ENCODE peak calls at places on chromosomes 11 and 22, in nine cellular contexts. Y is upper lobe of right lung; L is cardiac muscle cell; M is activated CD8-positive, alpha-beta T cell treated with anti-CD3 and anti-CD28 coated beads for 36 hours; G is bronchial epithelial cell; D is astrocyte of the cerebellum; S is fibroblast of lung; T is neural crest cell; K is heart right ventricle. H is an unnamed sample.
A peak's percentile ranks its signal among the peaks of the same experiment; 100 is the strongest.

GRCh38 chr11:1359556-1359955 is 30.2 kb upstream of the BRSK2 start:
- DNase-seq in Y (no peak), L (no peak), M (no peak), G (no peak), D (no peak), S (no peak), T (no peak), K (no peak), H (no peak)

GRCh38 chr22:43388420-43388851 is 23.4 kb upstream of the MPPED1 start:
- DNase-seq in Y (peak; percentile 89), L (peak; percentile 83), M (peak; percentile 82), G (peak; percentile 35), D (no peak), S (peak; percentile 36), T (peak; percentile 93), K (peak; percentile 82), H (peak; percentile 89)

GRCh38 chr11:67438121-67438902 is 830 bp upstream of the PTPRCAP start:
- DNase-seq in Y (no peak), L (no peak), M (peak; percentile 93), G (no peak), D (no peak), S (no peak), T (no peak), K (no peak), H (peak; percentile 81)

GRCh38 chr11:44638032-44638431 is 72.6 kb downstream of the CD82 start:
- DNase-seq in Y (no peak), L (no peak), M (no peak), G (peak; percentile 13), D (no peak), S (no peak), T (no peak), K (no peak), H (no peak)

GRCh38 chr11:115682901-115683300 is 178.7 kb upstream of the CADM1 start:
- DNase-seq in Y (no peak), L (no peak), M (no peak), G (no peak), D (peak; percentile 56), S (peak; percentile 58), T (no peak), K (no peak), H (no peak)

GRCh38 chr11:128152796-128153696 is 434.3 kb downstream of the ETS1 start:
- DNase-seq in Y (no peak), L (no peak), M (no peak), G (no peak), D (no peak), S (no peak), T (no peak), K (no peak), H (no peak)

GRCh38 chr11:79097279-79097875 is 343.5 kb downstream of the TENM4 start:
- DNase-seq in Y (no peak), L (no peak), M (no peak), G (no peak), D (peak; percentile 43), S (peak; percentile 32), T (no peak), K (peak; percentile 24), H (no peak)

GRCh38 chr11:81394324-81394723 is 1339.3 kb downstream of the FAM181B start:
- DNase-seq in Y (no peak), L (no peak), M (no peak), G (no peak), D (no peak), S (no peak), T (no peak), K (no peak), H (no peak)

GRCh38 chr11:86696004-86696403 is 23.6 kb upstream of the ME3 start:
- DNase-seq in Y (no peak), L (no peak), M (no peak), G (peak; percentile 91), D (peak; percentile 90), S (peak; percentile 98), T (no peak), K (no peak), H (no peak)

GRCh38 chr22:47307812-47308211 is 545.4 kb downstream of the TBC1D22A start:
- DNase-seq in Y (no peak), L (no peak), M (no peak), G (no peak), D (no peak), S (no peak), T (no peak), K (no peak), H (no peak)

GRCh38 chr22:40679964-40680818 is 907 bp downstream of the MCHR1 start:
- DNase-seq in Y (no peak), L (no peak), M (no peak), G (no peak), D (no peak), S (no peak), T (no peak), K (no peak), H (no peak)
- TF ChIP-seq CTCF in Y (no peak), L (peak; percentile 21), M (no peak), G (no peak), D (peak; percentile 11), S (no peak), T (no peak), K (no peak), H (no peak)

DNA sequence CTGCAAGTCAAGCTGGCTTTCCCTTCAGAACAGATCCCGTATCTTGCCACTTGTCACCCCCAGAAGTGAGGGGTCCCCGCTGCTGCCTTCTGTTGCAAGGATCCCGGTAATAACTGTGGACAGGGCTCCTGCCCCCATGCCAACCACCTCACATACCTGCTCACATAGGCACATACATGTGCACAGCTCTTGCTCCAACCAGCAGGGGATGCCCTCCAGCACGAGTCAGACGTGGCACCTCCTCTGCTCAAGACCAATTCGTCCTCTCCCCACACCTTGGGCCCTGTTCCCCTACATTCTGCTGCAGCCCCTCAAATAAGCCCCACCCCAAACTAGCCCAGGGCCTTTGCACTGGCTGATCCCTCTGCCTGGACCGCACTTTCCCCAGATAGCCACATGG is 163.3 kb downstream of the CRYBB2 start:
- DNase-seq in Y (no peak), L (no peak), M (no peak), G (peak; percentile 7), D (no peak), S (no peak), T (no peak), K (no peak), H (no peak)
- TF ChIP-seq CTCF in Y (no peak), L (peak; percentile 12), M (no peak), G (peak; percentile 31), D (peak; percentile 26), S (peak; percentile 12), T (no peak), K (no peak), H (no peak)

GRCh38 chr11:30960387-30960992 is 374.3 kb upstream of the MPPED2 start:
- DNase-seq in Y (no peak), L (peak; percentile 61), M (no peak), G (peak; percentile 57), D (peak; percentile 62), S (peak; percentile 49), T (peak; percentile 5), K (no peak), H (no peak)
- TF ChIP-seq CTCF in Y (peak; percentile 28), L (peak; percentile 47), M (no peak), G (peak; percentile 50), D (peak; percentile 75), S (peak; percentile 67), T (peak; percentile 84), K (peak; percentile 59), H (no peak)

GRCh38 chr22:17888855-17889254 is 114.6 kb upstream of the BID start:
- DNase-seq in Y (no peak), L (peak; percentile 58), M (no peak), G (no peak), D (no peak), S (no peak), T (no peak), K (no peak), H (no peak)
- TF ChIP-seq CTCF in Y (no peak), L (peak; percentile 56), M (no peak), G (no peak), D (peak; percentile 59), S (peak; percentile 53), T (peak; percentile 46), K (peak; percentile 30), H (no peak)

H was measured in GM13976.